ENCODE peak calls at places on chromosome 17, in nine cellular contexts. W is H9; D is left ventricle myocardium inferior; I is naive thymus-derived CD4-positive, alpha-beta T cell; T is smooth muscle cell of the brain vasculature; B is endothelial cell; N is stimulated activated CD8-positive, alpha-beta memory T cell treated with anti-CD3 and anti-CD28 coated beads, Interleukin-15, amount 100 ng/mL, for 4 hours; L is activated CD8-positive, alpha-beta memory T cell treated with anti-CD3 and anti-CD28 coated beads, Interleukin-2, amount 10 ng/mL, durations not matched to agents 7 days and 5 days; U is caudate nucleus. A is an unnamed sample.

GRCh38 chr17:80956321-80957190 is 35.1 kb upstream of the CHMP6 start:
- DNase-seq in D (no peak), I (no peak), U (no peak), L (no peak), N (no peak), W (no peak), B (no peak), T (no peak), A (no peak)

GRCh38 chr17:1627987-1628855 is at the start of gene SLC43A2:
- DNase-seq in U (peak), L (peak), B (peak), W (peak), N (peak), T (peak), D (peak), I (peak), A (peak)

GRCh38 chr17:39597372-39598046 is 10.2 kb downstream of the NEUROD2 start:
- DNase-seq in D (no peak), W (no peak), N (no peak), B (no peak), U (no peak), L (no peak), I (no peak), T (no peak), A (no peak)

GRCh38 chr17:65876985-65877384 is 314.9 kb downstream of the CEP112 start:
- DNase-seq in U (no peak), L (no peak), D (no peak), I (no peak), W (no peak), T (no peak), N (no peak), B (no peak), A (no peak)

GRCh38 chr17:4490109-4490591 is 8.5 kb upstream of the SPNS2 start:
- DNase-seq in D (no peak), N (no peak), L (no peak), T (no peak), B (no peak), U (no peak), I (no peak), W (no peak), A (no peak)

GRCh38 chr17:30950669-30951399 is 20.0 kb upstream of the RNF135 start:
- DNase-seq in I (no peak), L (no peak), U (no peak), W (no peak), N (no peak), T (no peak), D (peak), B (no peak), A (peak)

GRCh38 chr17:45299311-45299710 is 17.5 kb downstream of the MAP3K14 start:
- DNase-seq in D (no peak), I (no peak), U (no peak), N (no peak), W (no peak), B (no peak), T (no peak), L (no peak), A (no peak)

GRCh38 chr17:34721326-34721725 is 141.9 kb downstream of the TMEM132E start:
- DNase-seq in D (no peak), I (no peak), T (no peak), N (no peak), U (peak), L (no peak), W (no peak), B (no peak), A (no peak)

GRCh38 chr17:27239046-27239445 is 54.9 kb upstream of the WSB1 start:
- DNase-seq in T (no peak), U (peak), L (peak), B (no peak), D (no peak), N (no peak), I (peak), W (no peak), A (no peak)

GRCh38 chr17:45341389-45342158 is 24.8 kb upstream of the MAP3K14 start:
- DNase-seq in I (no peak), D (peak), U (no peak), N (no peak), L (no peak), W (peak), T (peak), B (peak), A (peak)

GRCh38 chr17:28744802-28745051 is 916 bp downstream of the TRAF4 start:
- DNase-seq in I (no peak), N (no peak), T (no peak), B (no peak), L (no peak), D (no peak), W (peak), U (no peak), A (no peak)

GRCh38 chr17:74873874-74874614 is 1.2 kb upstream of the FDXR start:
- DNase-seq in T (no peak), B (no peak), W (no peak), U (no peak), D (no peak), I (no peak), N (no peak), L (no peak), A (peak)

GRCh38 chr17:32846143-32846542 is 30.8 kb downstream of the MYO1D start:
- DNase-seq in U (no peak), B (no peak), N (no peak), D (no peak), L (no peak), I (no peak), W (no peak), T (no peak), A (no peak)

GRCh38 chr17:530851-531250 is 178.2 kb upstream of the RPH3AL start:
- DNase-seq in B (no peak), U (no peak), T (no peak), L (no peak), N (no peak), W (no peak), I (no peak), D (no peak), A (no peak)

GRCh38 chr17:44219126-44219635 is 294 bp downstream of the UBTF start:
- DNase-seq in L (peak), U (peak), N (no peak), D (peak), W (peak), B (peak), I (peak), T (no peak), A (peak)

GRCh38 chr17:72515291-72516065 is 394.7 kb downstream of the SOX9 start:
- DNase-seq in W (no peak), N (no peak), L (no peak), T (no peak), U (no peak), I (no peak), B (no peak), D (no peak), A (peak)

GRCh38 chr17:8421571-8421970 is 14.1 kb upstream of the NDEL1 start:
- DNase-seq in I (no peak), B (no peak), L (no peak), T (no peak), D (no peak), N (no peak), W (no peak), U (no peak), A (peak)

GRCh38 chr17:74736423-74737298 is at the start of gene RAB37:
- DNase-seq in U (no peak), W (peak), L (peak), N (no peak), T (no peak), D (peak), I (peak), B (peak), A (no peak)

GRCh38 chr17:40486513-40487370 is 14.7 kb downstream of the TNS4 start:
- DNase-seq in I (no peak), B (no peak), W (no peak), D (no peak), T (no peak), L (no peak), U (no peak), N (no peak), A (peak)

GRCh38 chr17:34235389-34236028 is 19.6 kb upstream of the CCL2 start:
- DNase-seq in N (no peak), U (no peak), W (no peak), L (no peak), D (peak), B (peak), I (no peak), T (no peak), A (no peak)

GRCh38 chr17:79457376-79457775 is 153.5 kb downstream of the RBFOX3 start:
- DNase-seq in B (no peak), N (no peak), T (no peak), U (no peak), L (no peak), W (no peak), D (no peak), I (no peak), A (no peak)

GRCh38 chr17:66687570-66688284 is 147.2 kb upstream of the CACNG5 start:
- DNase-seq in W (no peak), U (no peak), I (no peak), D (no peak), T (no peak), B (no peak), N (no peak), L (no peak), A (no peak)

GRCh38 chr17:47188266-47188665 is 829 bp downstream of the CDC27 start:
- DNase-seq in L (peak), D (no peak), N (no peak), B (no peak), T (no peak), I (no peak), W (no peak), U (no peak), A (peak)

A was measured in LHCN-M2.